ENCODE peak calls at places on chromosome 16, in six cellular contexts. P is fibroblast of lung, B is mammary epithelial cell, A is mucosa of descending colon, W is gastrocnemius medialis, Z is pancreas. J is an unnamed sample. For H3K4me1, the result is how much of the 10 kb centered on the place peaks cover.

GRCh38 chr16:8572919-8573724 is 17.2 kb downstream of the TMEM114 start:
- DNase-seq in Z (no peak), B (peak), W (no peak), P (peak), A (no peak), J (no peak)

GRCh38 chr16:85350973-85351372 is 238.7 kb upstream of the CIBAR2 start:
- DNase-seq in P (peak), W (peak), B (peak), Z (peak), A (peak), J (peak)

GRCh38 chr16:68072038-68072695 is 13.0 kb upstream of the NFATC3 start:
- DNase-seq in B (peak), Z (peak), P (peak), A (peak), W (peak), J (no peak)

GRCh38 chr16:49838639-49839461 is 17.1 kb downstream of the ZNF423 start:
- DNase-seq in B (no peak), A (no peak), Z (no peak), P (no peak), W (no peak), J (no peak)

GRCh38 chr16:86833136-86833535 is 254.8 kb downstream of the FOXL1 start:
- DNase-seq in Z (no peak), B (no peak), W (no peak), A (no peak), P (peak), J (no peak)

GRCh38 chr16:27314161-27314723 is 468 bp downstream of the IL4R start:
- DNase-seq in B (peak), W (no peak), P (peak), Z (peak), A (peak), J (peak)

GRCh38 chr16:70638814-70639792 is 7.3 kb upstream of the IL34 start:
- DNase-seq in B (no peak), A (no peak), P (peak), W (no peak), Z (no peak), J (no peak)

GRCh38 chr16:83947642-83948234 is 5.3 kb upstream of the OSGIN1 start:
- DNase-seq in Z (no peak), P (no peak), B (no peak), W (no peak), A (no peak), J (no peak)

GRCh38 chr16:52496051-52496876 is 50.7 kb downstream of the TOX3 start:
- DNase-seq in P (no peak), B (no peak), W (no peak), A (no peak), Z (no peak), J (no peak)

GRCh38 chr16:83508295-83508694 is 299.5 kb upstream of the HSBP1 start:
- DNase-seq in Z (no peak), A (no peak), W (no peak), B (no peak), P (no peak), J (no peak)

GRCh38 chr16:68910051-68910450 is 66.7 kb downstream of the TANGO6 start:
- DNase-seq in A (no peak), Z (no peak), P (no peak), W (no peak), B (no peak), J (no peak)

GRCh38 chr16:48949636-48950035 is 332.0 kb downstream of the CBLN1 start:
- DNase-seq in W (no peak), A (no peak), Z (no peak), P (peak), B (peak), J (no peak)

DNA sequence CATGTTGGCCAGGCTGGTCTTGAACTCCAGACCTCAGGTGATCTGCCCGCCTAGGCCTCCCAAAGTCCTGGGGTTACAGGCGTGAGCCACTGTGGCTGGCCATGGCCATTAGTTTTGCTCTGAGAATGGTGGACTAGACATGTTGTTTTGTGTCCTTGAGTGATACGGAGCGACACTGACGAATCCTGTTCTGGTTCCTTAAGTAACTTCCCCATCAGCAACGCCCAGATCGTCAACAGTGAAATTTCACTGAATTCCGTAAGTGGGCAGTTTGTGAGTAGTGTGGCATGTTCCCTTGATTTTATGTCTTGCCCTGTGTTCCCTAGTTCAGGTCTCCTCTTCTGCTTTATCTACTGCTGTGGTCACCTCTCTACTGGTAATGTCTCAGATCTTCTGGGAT is 67.4 kb downstream of the SNX29 start:
- DNase-seq in Z (no peak), B (no peak), W (no peak), A (no peak), P (no peak), J (no peak)
- H3K4me1 ChIP-seq in Z (under half), B (under half), W (under half), A (under half), P (under half), J (under half)

GRCh38 chr16:65409505-65409904 is 287.6 kb upstream of the CDH11 start:
- DNase-seq in B (peak), W (no peak), A (no peak), P (no peak), Z (no peak), J (no peak)
- H3K4me3 ChIP-seq in B (no peak), W (no peak), A (no peak), P (no peak), Z (no peak), J (no peak)

DNA sequence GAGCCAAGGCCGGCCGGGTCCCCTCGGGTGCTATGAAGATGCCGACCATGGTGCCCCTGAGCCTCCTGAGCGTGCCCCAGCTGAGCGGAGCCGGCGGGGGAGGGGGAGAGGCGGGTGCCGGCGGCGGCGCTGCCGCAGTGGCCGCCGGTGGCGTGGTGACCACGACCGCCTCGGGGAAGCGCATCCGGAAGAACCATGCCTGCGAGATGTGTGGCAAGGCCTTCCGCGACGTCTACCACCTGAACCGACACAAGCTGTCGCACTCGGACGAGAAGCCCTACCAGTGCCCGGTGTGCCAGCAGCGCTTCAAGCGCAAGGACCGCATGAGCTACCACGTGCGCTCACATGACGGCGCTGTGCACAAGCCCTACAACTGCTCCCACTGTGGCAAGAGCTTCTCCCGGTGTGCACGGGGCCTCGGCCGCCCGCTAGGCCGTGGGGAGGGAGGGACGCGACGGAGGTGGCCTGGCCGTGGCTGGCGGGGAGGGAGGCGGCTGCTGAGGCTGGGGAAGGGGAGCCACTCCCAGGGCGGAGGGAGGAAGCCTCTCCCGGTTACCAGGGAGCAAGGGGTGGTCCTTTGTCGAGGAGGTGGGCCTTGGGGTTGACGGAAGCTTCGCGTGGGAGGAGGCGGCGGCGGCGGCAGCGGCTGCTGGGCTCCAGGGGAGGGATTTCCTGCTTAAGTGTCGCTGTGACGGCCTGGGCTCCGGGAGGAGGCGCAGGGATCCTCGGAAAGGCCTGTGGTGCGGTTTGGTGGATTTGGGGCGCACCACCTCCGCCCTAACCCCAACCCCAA is 1.3 kb downstream of the MAZ start:
- DNase-seq in P (peak), A (peak), W (peak), B (peak), Z (peak), J (peak)
- TF ChIP-seq CTCF in P (peak), A (peak), W (no peak), B (peak), Z (peak), J (peak)

DNA sequence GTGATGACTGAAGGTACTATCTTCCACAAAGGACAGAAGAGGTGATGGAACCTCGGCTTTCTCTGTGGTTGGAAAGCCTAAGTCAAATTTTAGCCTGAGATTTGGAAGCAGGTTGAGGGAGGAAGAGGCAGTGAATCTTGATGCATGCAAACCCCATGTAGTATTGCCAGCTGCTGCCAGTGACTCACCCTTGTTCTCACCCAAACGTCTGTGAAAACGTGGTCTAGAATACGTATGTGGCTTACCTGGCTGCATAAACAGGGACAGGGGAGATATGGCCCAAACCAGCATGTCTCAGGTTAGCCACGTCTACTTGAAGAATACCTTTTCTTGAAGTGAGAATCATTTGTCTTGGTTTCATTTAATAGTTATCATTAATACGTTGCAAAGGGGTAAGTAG is 438.0 kb upstream of the MAF start:
- DNase-seq in Z (no peak), W (no peak), P (no peak), A (no peak), B (no peak), J (no peak)
- H3K4me1 ChIP-seq in Z (under half), W (under half), P (under half), A (under half), B (under half), J (under half)

J was measured in tibial artery.